ENCODE peak calls at places on chromosomes 3 and 15, in five cellular contexts. One of them, this sample, is unnamed.

GRCh38 chr3:153752405-153753027 is 368.7 kb upstream of the ARHGEF26 start:
- DNase-seq in fibroblast of the conjunctiva: no peak
- DNase-seq in foreskin melanocyte: no peak
- DNase-seq in lung: peak; percentile 38
- DNase-seq in AG04449: no peak
- DNase-seq in this sample: no peak

GRCh38 chr15:41490355-41490754 is 3.3 kb upstream of the ITPKA start:
- DNase-seq in fibroblast of the conjunctiva: peak; percentile 91
- DNase-seq in foreskin melanocyte: peak; percentile 27
- DNase-seq in lung: no peak
- DNase-seq in AG04449: peak; percentile 85
- DNase-seq in this sample: peak; percentile 86

GRCh38 chr15:90062729-90063684 is 39.3 kb downstream of the IDH2 start:
- DNase-seq in fibroblast of the conjunctiva: no peak
- DNase-seq in foreskin melanocyte: no peak
- DNase-seq in lung: no peak
- DNase-seq in AG04449: no peak
- DNase-seq in this sample: no peak

GRCh38 chr3:42529463-42529862 is 27.0 kb downstream of the VIPR1 start:
- DNase-seq in fibroblast of the conjunctiva: no peak
- DNase-seq in foreskin melanocyte: no peak
- DNase-seq in lung: no peak
- DNase-seq in AG04449: no peak
- DNase-seq in this sample: no peak

GRCh38 chr15:101306341-101307047 is 11.4 kb upstream of the SNRPA1 start:
- DNase-seq in fibroblast of the conjunctiva: no peak
- DNase-seq in foreskin melanocyte: no peak
- DNase-seq in lung: no peak
- DNase-seq in AG04449: no peak
- DNase-seq in this sample: no peak

GRCh38 chr15:101489633-101490407 is at the start of gene PCSK6:
- DNase-seq in fibroblast of the conjunctiva: no peak
- DNase-seq in foreskin melanocyte: no peak
- DNase-seq in lung: no peak
- DNase-seq in AG04449: no peak
- DNase-seq in this sample: no peak

GRCh38 chr3:48409291-48410201 is 20.3 kb downstream of the PLXNB1 start:
- DNase-seq in fibroblast of the conjunctiva: no peak
- DNase-seq in foreskin melanocyte: no peak
- DNase-seq in lung: no peak
- DNase-seq in AG04449: no peak
- DNase-seq in this sample: no peak

GRCh38 chr3:27643355-27643754 is 78.8 kb downstream of the EOMES start:
- DNase-seq in fibroblast of the conjunctiva: no peak
- DNase-seq in foreskin melanocyte: no peak
- DNase-seq in lung: no peak
- DNase-seq in AG04449: no peak
- DNase-seq in this sample: no peak

GRCh38 chr15:31516874-31517273 is 190.2 kb downstream of the KLF13 start:
- DNase-seq in fibroblast of the conjunctiva: no peak
- DNase-seq in foreskin melanocyte: no peak
- DNase-seq in lung: no peak
- DNase-seq in AG04449: no peak
- DNase-seq in this sample: no peak

GRCh38 chr3:14537590-14538450 is 2.3 kb downstream of the GRIP2 start:
- DNase-seq in fibroblast of the conjunctiva: no peak
- DNase-seq in foreskin melanocyte: peak; percentile 29
- DNase-seq in lung: no peak
- DNase-seq in AG04449: no peak
- DNase-seq in this sample: no peak

GRCh38 chr3:194203482-194204035 is 67.6 kb downstream of the HES1 start:
- DNase-seq in fibroblast of the conjunctiva: no peak
- DNase-seq in foreskin melanocyte: no peak
- DNase-seq in lung: no peak
- DNase-seq in AG04449: no peak
- DNase-seq in this sample: no peak

GRCh38 chr15:77025941-77026411 is 31.1 kb downstream of the PSTPIP1 start:
- DNase-seq in fibroblast of the conjunctiva: no peak
- DNase-seq in foreskin melanocyte: no peak
- DNase-seq in lung: no peak
- DNase-seq in AG04449: no peak
- DNase-seq in this sample: no peak

GRCh38 chr15:63381301-63382192 is at the start of gene CA12:
- DNase-seq in fibroblast of the conjunctiva: no peak
- DNase-seq in foreskin melanocyte: no peak
- DNase-seq in lung: no peak
- DNase-seq in AG04449: no peak
- DNase-seq in this sample: no peak

GRCh38 chr3:47370887-47371697 is 9.7 kb upstream of the PTPN23 start:
- DNase-seq in fibroblast of the conjunctiva: no peak
- DNase-seq in foreskin melanocyte: no peak
- DNase-seq in lung: no peak
- DNase-seq in AG04449: no peak
- DNase-seq in this sample: no peak

GRCh38 chr15:87940763-87941162 is 315.8 kb downstream of the NTRK3 start:
- DNase-seq in fibroblast of the conjunctiva: no peak
- DNase-seq in foreskin melanocyte: no peak
- DNase-seq in lung: no peak
- DNase-seq in AG04449: no peak
- DNase-seq in this sample: no peak